ENCODE peak calls at places on chromosome 22, in eight cellular contexts. C is bronchial epithelial cell, A is EL, U is NCI-H748 treated with DMSO at 0.1 percent for 48 hours, I is mucosa of gallbladder, B is fibroblast of the aortic adventitia, Q is B cell, R is NCI-H460. G is an unnamed sample.

GRCh38 chr22:49979587-49980264 is 19.2 kb downstream of the PIM3 start:
- DNase-seq in A (peak), R (peak), U (no peak), I (no peak), B (peak), C (peak), Q (peak), G (no peak)

GRCh38 chr22:24289138-24289537 is 18.5 kb downstream of the SPECC1L start:
- DNase-seq in A (peak), C (peak), I (no peak), B (peak), R (no peak), U (no peak), Q (no peak), G (no peak)

GRCh38 chr22:30521368-30522156 is 16.1 kb upstream of the SEC14L4 start:
- DNase-seq in B (no peak), A (no peak), I (no peak), C (no peak), U (no peak), R (no peak), Q (no peak), G (no peak)

GRCh38 chr22:39995346-39996252 is 845 bp downstream of the FAM83F start:
- DNase-seq in R (no peak), I (no peak), Q (no peak), C (no peak), U (no peak), A (no peak), B (no peak), G (no peak)

GRCh38 chr22:44519895-44520294 is 21.9 kb upstream of the RTL6 start:
- DNase-seq in B (no peak), C (no peak), R (no peak), I (no peak), A (no peak), Q (no peak), U (no peak), G (no peak)

GRCh38 chr22:46084376-46084775 is 66.0 kb upstream of the PPARA start:
- DNase-seq in U (no peak), Q (no peak), B (no peak), A (no peak), R (no peak), C (no peak), I (no peak), G (no peak)

GRCh38 chr22:35045451-35045850 is 20.5 kb upstream of the ISX start:
- DNase-seq in C (no peak), A (no peak), I (no peak), Q (no peak), B (no peak), R (no peak), U (no peak), G (no peak)

GRCh38 chr22:41968601-41969000 is 642 bp upstream of the SEPTIN3 start:
- DNase-seq in B (peak), I (no peak), A (no peak), R (no peak), Q (no peak), U (peak), C (peak), G (no peak)

GRCh38 chr22:23222875-23223565 is 42.7 kb downstream of the BCR start:
- DNase-seq in B (no peak), R (no peak), U (no peak), C (no peak), A (no peak), Q (no peak), I (no peak), G (no peak)

GRCh38 chr22:44108076-44108475 is 72.6 kb upstream of the PARVG start:
- DNase-seq in C (no peak), Q (no peak), I (no peak), U (no peak), A (no peak), B (no peak), R (no peak), G (no peak)

GRCh38 chr22:37681556-37682049 is 4.5 kb upstream of the NOL12 start:
- DNase-seq in R (peak), U (peak), C (peak), A (peak), Q (peak), B (peak), I (peak), G (peak)

GRCh38 chr22:35558719-35559118 is 18.1 kb downstream of the RASD2 start:
- DNase-seq in U (no peak), Q (no peak), I (no peak), R (no peak), C (no peak), B (no peak), A (no peak), G (no peak)

GRCh38 chr22:36963302-36963701 is 49.9 kb downstream of the CSF2RB start:
- DNase-seq in Q (no peak), B (no peak), C (no peak), I (no peak), R (no peak), A (no peak), U (no peak), G (no peak)

GRCh38 chr22:27504854-27505253 is 296.7 kb downstream of the MN1 start:
- DNase-seq in C (no peak), B (no peak), I (no peak), R (no peak), Q (no peak), A (no peak), U (no peak), G (no peak)

GRCh38 chr22:22245935-22246525 is 1.4 kb downstream of the VPREB1 start:
- DNase-seq in U (no peak), C (no peak), A (no peak), B (no peak), R (no peak), I (no peak), Q (no peak), G (no peak)

GRCh38 chr22:31089101-31090100 is 8.3 kb downstream of the SMTN start:
- DNase-seq in U (no peak), B (peak), Q (peak), R (no peak), C (no peak), I (no peak), A (peak), G (peak)

GRCh38 chr22:38943181-38943580 is 14.2 kb upstream of the APOBEC3A start:
- DNase-seq in C (no peak), A (no peak), I (no peak), R (no peak), U (no peak), B (no peak), Q (peak), G (no peak)

GRCh38 chr22:23688121-23688520 is 2.7 kb upstream of the RGL4 start:
- DNase-seq in I (no peak), A (no peak), U (no peak), B (no peak), C (no peak), R (no peak), Q (no peak), G (no peak)

GRCh38 chr22:38320605-38321402 is 3.6 kb upstream of the CSNK1E start:
- DNase-seq in I (no peak), U (no peak), R (no peak), C (no peak), Q (no peak), A (no peak), B (no peak), G (no peak)

GRCh38 chr22:26541167-26541819 is 29.0 kb upstream of the TFIP11 start:
- DNase-seq in A (no peak), Q (no peak), C (no peak), I (no peak), B (no peak), R (no peak), U (no peak), G (no peak)

GRCh38 chr22:31556627-31557203 is 60.4 kb downstream of the SFI1 start:
- DNase-seq in U (peak), I (no peak), B (peak), R (peak), C (peak), A (peak), Q (peak), G (no peak)

GRCh38 chr22:27113211-27114030 is 456.0 kb downstream of the MIAT start:
- DNase-seq in U (no peak), I (peak), A (peak), B (peak), C (peak), R (peak), Q (no peak), G (peak)

GRCh38 chr22:27264184-27264583 is 537.4 kb downstream of the MN1 start:
- DNase-seq in C (no peak), A (no peak), Q (no peak), I (no peak), U (no peak), B (no peak), R (no peak), G (no peak)

GRCh38 chr22:30940655-30941362 is 27.8 kb downstream of the MORC2 start:
- DNase-seq in U (no peak), I (no peak), C (no peak), A (no peak), Q (no peak), R (no peak), B (no peak), G (no peak)

GRCh38 chr22:20558534-20558933 is 51.1 kb downstream of the MED15 start:
- DNase-seq in U (no peak), B (no peak), I (no peak), A (no peak), C (no peak), Q (no peak), R (no peak), G (peak)

GRCh38 chr22:42357634-42358296 is 74.4 kb downstream of the NFAM1 start:
- DNase-seq in I (no peak), A (no peak), C (peak), R (no peak), Q (no peak), U (no peak), B (no peak), G (no peak)

GRCh38 chr22:31561970-31562369 is 65.6 kb downstream of the SFI1 start:
- DNase-seq in A (no peak), C (no peak), B (no peak), I (no peak), R (no peak), U (no peak), Q (no peak), G (no peak)